ENCODE peak calls at places on chromosomes 6 and 20, in ten cellular contexts. W is stimulated activated CD8-positive, alpha-beta memory T cell treated with anti-CD3 and anti-CD28 coated beads, Interleukin-4, amount 100 ng/mL, for 24 hours; F is heart right ventricle; R is ascending aorta; U is HS-5; D is GM12891; M is SK-N-SH; A is T-helper 17 cell; E is activated CD4-positive, alpha-beta T cell treated with anti-CD3 and anti-CD28 coated beads, Interleukin-2, amount 50 U/mL, for 4 hours; X is AG04450. Y is an unnamed sample.

GRCh38 chr20:44730441-44730840 is 15.2 kb upstream of the KCNK15 start:
- DNase-seq in D (no peak), M (no peak), R (no peak), E (no peak), X (no peak), F (no peak), U (peak; percentile 99), W (no peak), A (no peak), Y (peak; percentile 55)

GRCh38 chr20:2451422-2451821 is 19.2 kb downstream of the SNRPB start:
- DNase-seq in W (no peak), F (no peak), X (no peak), R (no peak), U (no peak), A (no peak), D (no peak), E (no peak), M (no peak), Y (no peak)

GRCh38 chr6:56759521-56759920 is 116.8 kb upstream of the DST start:
- DNase-seq in X (no peak), A (no peak), E (no peak), W (no peak), M (no peak), F (no peak), U (no peak), D (no peak), R (no peak), Y (no peak)

GRCh38 chr6:1901556-1901955 is 291.8 kb downstream of the FOXC1 start:
- DNase-seq in M (no peak), U (no peak), F (no peak), D (no peak), E (no peak), A (no peak), X (peak; percentile 10), R (no peak), W (no peak), Y (no peak)

GRCh38 chr6:126035764-126036163 is 49.4 kb downstream of the TRMT11 start:
- DNase-seq in E (no peak), R (no peak), D (no peak), F (no peak), M (no peak), A (no peak), U (no peak), W (no peak), X (no peak), Y (no peak)

GRCh38 chr20:1336699-1337387 is 7.9 kb upstream of the SDCBP2 start:
- DNase-seq in F (peak; percentile 86), E (no peak), A (no peak), X (no peak), U (no peak), M (no peak), D (no peak), R (no peak), W (no peak), Y (peak; percentile 20)

GRCh38 chr6:157728183-157728881 is 94.7 kb upstream of the SNX9 start:
- DNase-seq in F (no peak), A (no peak), E (no peak), D (no peak), W (no peak), X (no peak), R (no peak), M (no peak), U (no peak), Y (no peak)

GRCh38 chr20:59222982-59223610 is 59.5 kb downstream of the ZNF831 start:
- DNase-seq in M (peak; percentile 75), W (no peak), U (no peak), E (no peak), D (no peak), A (no peak), R (no peak), F (no peak), X (no peak), Y (no peak)

GRCh38 chr6:104959453-104959858 is 2.5 kb downstream of the LIN28B start:
- DNase-seq in E (no peak), X (no peak), A (no peak), R (no peak), F (no peak), D (no peak), W (no peak), M (no peak), U (no peak), Y (no peak)

GRCh38 chr20:2756056-2756611 is 44.3 kb downstream of the CPXM1 start:
- DNase-seq in X (peak; percentile 27), W (no peak), A (no peak), U (no peak), M (peak; percentile 85), F (no peak), D (no peak), R (no peak), E (no peak), Y (peak; percentile 27)

GRCh38 chr20:37902504-37903313 is at the start of gene VSTM2L:
- DNase-seq in M (peak; percentile 88), A (no peak), U (no peak), W (no peak), R (no peak), F (no peak), D (no peak), E (no peak), X (peak; percentile 16), Y (peak; percentile 29)

GRCh38 chr20:8304124-8304800 is 172.2 kb downstream of the PLCB1 start:
- DNase-seq in D (no peak), E (no peak), F (no peak), R (no peak), X (no peak), W (no peak), M (no peak), A (no peak), U (no peak), Y (peak; percentile 8)

GRCh38 chr6:142907544-142907943 is 37.4 kb downstream of the HIVEP2 start:
- DNase-seq in A (no peak), M (no peak), E (no peak), D (no peak), F (no peak), W (no peak), X (no peak), U (no peak), R (no peak), Y (no peak)

GRCh38 chr6:8064638-8065518 is 689 bp upstream of the BLOC1S5 start:
- DNase-seq in A (no peak), M (no peak), R (no peak), D (no peak), X (no peak), W (no peak), U (no peak), E (no peak), F (no peak), Y (no peak)

GRCh38 chr6:169724554-169725269 is 412 bp upstream of the PHF10 start:
- DNase-seq in D (peak; percentile 60), X (no peak), M (peak; percentile 97), A (peak; percentile 39), U (no peak), F (peak; percentile 67), E (peak; percentile 68), W (peak; percentile 67), R (no peak), Y (no peak)

GRCh38 chr6:127177030-127177928 is 58.8 kb downstream of the RSPO3 start:
- DNase-seq in F (no peak), D (no peak), U (peak; percentile 63), W (no peak), M (no peak), E (no peak), A (no peak), R (no peak), X (no peak), Y (peak; percentile 51)

GRCh38 chr6:156589281-156589680 is 187.9 kb upstream of the ARID1B start:
- DNase-seq in D (no peak), M (no peak), R (no peak), X (peak; percentile 11), U (no peak), A (no peak), E (no peak), W (no peak), F (no peak), Y (peak; percentile 64)

GRCh38 chr20:16337707-16338106 is 235.5 kb downstream of the KIF16B start:
- DNase-seq in E (no peak), W (no peak), F (no peak), R (no peak), A (no peak), U (no peak), D (no peak), M (no peak), X (no peak), Y (no peak)

GRCh38 chr20:56487216-56487615 is 18.8 kb downstream of the RTF2 start:
- DNase-seq in R (no peak), U (no peak), M (no peak), D (no peak), F (no peak), W (no peak), X (no peak), E (no peak), A (no peak), Y (no peak)

GRCh38 chr6:35691027-35691824 is 2.5 kb upstream of the FKBP5 start:
- DNase-seq in F (peak; percentile 82), X (no peak), E (no peak), R (peak; percentile 72), A (no peak), W (no peak), U (no peak), D (no peak), M (no peak), Y (no peak)

GRCh38 chr6:12527339-12527738 is 189.2 kb upstream of the PHACTR1 start:
- DNase-seq in U (no peak), R (no peak), W (no peak), A (no peak), M (no peak), F (no peak), D (no peak), E (no peak), X (no peak), Y (no peak)

GRCh38 chr20:33437141-33437911 is 6.2 kb downstream of the SNTA1 start:
- DNase-seq in R (peak; percentile 43), E (no peak), U (no peak), D (no peak), W (no peak), M (no peak), X (no peak), A (no peak), F (peak; percentile 67), Y (peak; percentile 58)

GRCh38 chr6:161410076-161410475 is 136.2 kb upstream of the AGPAT4 start:
- DNase-seq in X (no peak), D (no peak), E (no peak), M (no peak), R (no peak), U (no peak), A (no peak), W (no peak), F (no peak), Y (no peak)

GRCh38 chr6:157036245-157036681 is 259.1 kb downstream of the ARID1B start:
- DNase-seq in F (no peak), E (no peak), W (no peak), R (no peak), U (no peak), M (no peak), A (no peak), X (no peak), D (no peak), Y (no peak)

GRCh38 chr6:35719407-35719829 is 17.4 kb upstream of the ARMC12 start:
- DNase-seq in A (no peak), W (no peak), X (no peak), R (no peak), D (no peak), M (no peak), U (no peak), E (no peak), F (no peak), Y (no peak)